ENCODE peak calls at places on chromosome 12, in five cellular contexts. J is mammary epithelial cell, Y is tibial artery, F is BJ, K is GM12865. I is an unnamed sample.

GRCh38 chr12:70255311-70255710 is 12.1 kb downstream of the CNOT2 start:
- DNase-seq in F (no peak), J (peak; percentile 12), K (no peak), Y (no peak), I (no peak)

GRCh38 chr12:2177003-2177402 is 124.2 kb downstream of the CACNA1C start:
- DNase-seq in F (no peak), K (no peak), Y (no peak), J (no peak), I (no peak)

GRCh38 chr12:28830491-28830890 is 318.6 kb upstream of the FAR2 start:
- DNase-seq in K (no peak), Y (no peak), J (no peak), F (no peak), I (no peak)

GRCh38 chr12:1939745-1940607 is 21.5 kb upstream of the CACNA2D4 start:
- DNase-seq in Y (peak; percentile 90), K (peak; percentile 88), F (peak; percentile 19), J (peak; percentile 57), I (peak; percentile 84)

GRCh38 chr12:88617352-88617751 is 37.1 kb upstream of the KITLG start:
- DNase-seq in Y (no peak), J (no peak), F (no peak), K (no peak), I (no peak)

GRCh38 chr12:79347852-79348251 is 342.9 kb downstream of the PAWR start:
- DNase-seq in F (no peak), Y (no peak), K (no peak), J (no peak), I (no peak)

GRCh38 chr12:59486827-59487226 is 109.0 kb upstream of the SLC16A7 start:
- DNase-seq in Y (no peak), K (no peak), F (no peak), J (peak; percentile 43), I (no peak)

GRCh38 chr12:92363295-92364146 is 217.9 kb upstream of the BTG1 start:
- DNase-seq in K (peak; percentile 96), F (peak; percentile 13), J (no peak), Y (no peak), I (peak; percentile 47)

GRCh38 chr12:112419269-112420133 is 754 bp downstream of the PTPN11 start:
- DNase-seq in J (peak; percentile 84), F (no peak), K (peak; percentile 29), Y (peak; percentile 88), I (peak; percentile 36)

GRCh38 chr12:28998662-28999120 is 150.4 kb upstream of the FAR2 start:
- DNase-seq in K (peak; percentile 31), F (peak; percentile 3), Y (no peak), J (peak; percentile 56), I (peak; percentile 9)

GRCh38 chr12:6112004-6112403 is 12.5 kb downstream of the VWF start:
- DNase-seq in Y (no peak), K (no peak), F (no peak), J (no peak), I (no peak)

GRCh38 chr12:122872815-122873361 is 23.0 kb downstream of the VPS37B start:
- DNase-seq in Y (peak; percentile 51), J (no peak), F (no peak), K (no peak), I (no peak)

GRCh38 chr12:49818241-49818640 is 10.0 kb downstream of the NCKAP5L start:
- DNase-seq in Y (peak; percentile 12), K (no peak), J (no peak), F (no peak), I (no peak)

GRCh38 chr12:9340422-9341259 is 132.4 kb upstream of the PZP start:
- DNase-seq in J (peak; percentile 50), F (no peak), Y (no peak), K (no peak), I (no peak)

GRCh38 chr12:68871899-68872298 is 61.1 kb downstream of the CPM start:
- DNase-seq in K (peak; percentile 57), Y (no peak), F (no peak), J (no peak), I (peak; percentile 28)
- TF ChIP-seq CTCF in K (peak; percentile 50), Y (no peak), F (peak; percentile 41), J (peak; percentile 46), I (peak; percentile 14)

DNA sequence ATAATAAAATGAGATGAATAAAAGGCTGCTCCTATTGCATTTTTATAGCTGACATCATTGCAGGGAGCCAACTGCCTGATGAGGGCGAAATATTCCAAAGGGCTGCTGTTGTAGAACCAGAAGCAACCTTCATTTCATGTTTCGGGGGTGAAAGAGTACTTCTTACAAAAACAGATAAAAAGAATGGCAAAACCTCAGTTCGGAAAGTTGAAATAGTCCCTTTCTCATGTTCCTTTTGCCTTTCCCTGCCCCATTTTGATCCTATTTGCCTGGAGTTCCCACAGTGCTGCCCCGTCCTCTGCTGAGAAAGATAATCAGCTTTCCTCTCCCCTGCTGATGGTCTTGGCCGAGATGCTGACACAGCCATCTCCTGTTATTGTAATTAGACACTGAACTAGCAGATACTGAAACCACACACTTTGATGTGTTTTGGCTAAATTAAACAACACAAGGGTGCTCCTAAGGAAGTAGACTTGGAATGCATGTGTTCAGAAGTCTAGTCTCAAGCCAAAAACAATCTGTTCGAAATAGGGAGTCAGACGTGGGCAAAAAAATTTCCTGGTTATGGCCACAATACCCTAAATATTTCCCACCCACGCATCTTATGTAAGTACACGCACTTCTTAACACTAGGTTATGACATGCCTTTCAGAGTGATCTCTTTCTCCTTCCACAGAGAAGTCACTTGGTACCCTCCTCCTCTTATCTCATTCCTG is 117.2 kb downstream of the PPM1H start:
- DNase-seq in J (peak; percentile 11), K (no peak), F (no peak), Y (no peak), I (no peak)
- TF ChIP-seq CTCF in J (no peak), K (no peak), F (no peak), Y (no peak), I (no peak)

DNA sequence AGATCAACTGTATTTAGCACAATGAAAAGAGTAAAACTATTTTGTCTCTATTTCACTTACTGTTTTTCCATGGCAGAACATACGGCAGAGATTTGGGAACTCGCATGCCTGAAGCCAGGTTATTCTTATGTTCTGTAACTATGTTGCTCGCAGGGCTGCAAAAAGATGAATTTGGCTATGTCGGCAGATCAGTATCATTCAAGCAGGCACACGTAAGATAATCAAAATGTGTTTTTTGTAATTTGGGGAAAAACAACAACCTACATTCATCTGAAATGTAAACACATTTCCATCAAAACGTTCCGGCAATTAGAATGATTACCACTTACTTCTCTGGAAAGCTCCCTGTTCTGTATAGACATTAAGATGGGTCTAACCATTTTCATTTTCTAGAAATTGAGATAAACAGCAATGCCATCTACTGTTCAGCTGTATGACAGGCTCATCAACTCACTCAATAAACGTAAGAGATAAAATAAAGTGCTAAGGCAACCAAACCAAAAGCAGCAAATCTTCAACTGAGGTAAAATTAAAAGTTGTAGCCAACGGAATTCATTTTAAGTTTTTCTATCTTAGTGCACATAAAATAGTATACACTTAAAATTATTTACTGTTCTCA is 13.0 kb downstream of the GTSF1 start:
- DNase-seq in J (no peak), F (no peak), Y (no peak), K (no peak), I (no peak)
- TF ChIP-seq CTCF in J (no peak), F (no peak), Y (no peak), K (no peak), I (no peak)

DNA sequence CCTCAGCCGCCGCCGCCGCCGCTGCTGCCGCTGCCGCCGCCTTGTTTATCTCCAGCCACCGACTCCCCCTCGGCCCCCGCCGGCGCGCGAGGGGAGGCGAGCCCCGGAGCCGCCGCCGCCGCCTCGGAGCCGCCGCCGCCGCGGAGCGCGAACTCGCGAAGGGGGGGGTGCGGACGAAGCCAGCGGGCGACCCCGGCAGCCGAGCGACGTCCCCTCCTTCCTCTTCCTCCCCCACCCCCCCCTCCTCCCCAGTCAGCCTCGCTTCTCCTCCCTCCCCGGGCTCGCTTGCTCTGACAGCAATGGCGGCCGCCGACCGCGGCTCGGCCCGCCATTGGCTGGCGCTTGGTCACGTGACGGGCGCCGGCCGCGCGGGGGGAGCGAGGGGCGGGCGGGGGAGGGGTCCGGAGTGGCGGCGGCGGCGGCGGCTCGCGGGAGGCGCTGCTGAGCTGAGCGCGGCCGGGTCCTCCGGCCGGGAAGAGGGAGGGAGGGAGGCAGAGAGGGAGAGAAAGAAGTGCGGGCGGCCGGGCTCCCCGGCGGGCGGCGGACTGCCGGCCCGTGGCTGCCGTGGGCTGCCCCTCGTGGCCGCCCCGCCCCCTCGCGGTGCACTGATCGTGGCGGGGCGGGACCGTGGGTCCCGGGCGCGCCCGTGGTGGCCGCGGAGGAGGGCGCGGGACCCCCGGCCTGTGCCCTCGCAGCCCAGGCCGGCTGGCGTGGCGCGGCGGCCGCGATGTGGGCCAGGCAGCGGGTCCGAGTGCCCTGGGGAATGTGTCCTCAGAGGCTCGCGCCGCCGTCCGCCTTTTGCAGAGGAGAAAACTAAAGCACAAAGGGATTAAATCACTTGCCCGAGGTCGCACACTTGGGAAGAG is at the start of gene MED13L:
- DNase-seq in F (no peak), J (peak; percentile 83), Y (peak; percentile 95), K (peak; percentile 92), I (peak; percentile 97)
- TF ChIP-seq CTCF in F (no peak), J (no peak), Y (peak; percentile 25), K (peak; percentile 20), I (peak; percentile 55)

DNA sequence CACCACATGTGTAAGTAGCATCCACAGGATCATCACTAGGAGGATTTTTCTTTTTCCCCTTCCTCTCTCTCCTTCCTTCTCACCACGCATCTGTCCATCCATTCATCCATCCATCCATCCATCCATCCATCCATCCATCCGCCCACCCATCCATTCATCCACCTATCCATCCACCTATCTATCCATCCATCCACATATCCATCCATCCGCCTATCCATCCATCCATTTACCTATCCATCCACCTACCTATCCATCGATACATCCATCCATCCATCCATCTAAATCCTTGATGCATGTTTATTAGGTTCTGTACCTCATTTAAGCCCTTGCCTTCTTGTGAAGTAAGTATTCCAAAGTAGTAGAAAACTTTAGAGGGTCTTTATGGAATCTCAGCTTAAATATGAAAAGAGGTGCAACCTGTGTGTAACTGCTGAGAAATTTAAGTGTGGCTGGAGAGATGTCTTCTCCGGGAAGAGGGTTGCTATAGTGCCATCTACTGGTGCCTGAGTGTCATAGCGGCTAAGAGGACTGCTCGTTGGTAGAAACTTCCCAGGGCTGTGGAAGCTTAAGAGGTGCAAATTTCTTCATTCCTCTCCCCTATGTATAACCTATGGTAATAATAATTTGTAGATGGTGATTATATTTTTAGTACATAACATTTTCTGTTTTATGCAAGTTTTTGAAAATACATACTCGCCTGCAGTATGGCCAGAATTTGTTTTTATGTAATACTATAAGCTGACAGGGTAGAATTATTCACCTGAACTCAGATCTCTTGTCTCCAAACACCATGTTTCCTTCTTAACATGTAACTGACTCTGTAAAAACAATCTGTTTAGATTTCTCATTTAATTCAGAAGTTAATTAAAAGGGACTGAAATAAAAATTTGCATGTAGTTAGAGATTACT is 46.0 kb downstream of the MYO1H start:
- DNase-seq in J (peak; percentile 41), K (peak; percentile 64), Y (no peak), F (no peak), I (peak; percentile 79)
- TF ChIP-seq CTCF in J (peak; percentile 89), K (peak; percentile 92), Y (peak; percentile 90), F (peak; percentile 93), I (peak; percentile 74)

GRCh38 chr12:45839917-45840316 is 110.4 kb downstream of the ARID2 start:
- DNase-seq in F (no peak), K (no peak), Y (no peak), J (peak; percentile 0), I (no peak)

GRCh38 chr12:45831590-45831989 is 102.1 kb downstream of the ARID2 start:
- DNase-seq in F (no peak), J (no peak), K (no peak), Y (no peak), I (no peak)

GRCh38 chr12:45833401-45833800 is 103.9 kb downstream of the ARID2 start:
- DNase-seq in J (no peak), K (no peak), Y (no peak), F (no peak), I (no peak)

DNA sequence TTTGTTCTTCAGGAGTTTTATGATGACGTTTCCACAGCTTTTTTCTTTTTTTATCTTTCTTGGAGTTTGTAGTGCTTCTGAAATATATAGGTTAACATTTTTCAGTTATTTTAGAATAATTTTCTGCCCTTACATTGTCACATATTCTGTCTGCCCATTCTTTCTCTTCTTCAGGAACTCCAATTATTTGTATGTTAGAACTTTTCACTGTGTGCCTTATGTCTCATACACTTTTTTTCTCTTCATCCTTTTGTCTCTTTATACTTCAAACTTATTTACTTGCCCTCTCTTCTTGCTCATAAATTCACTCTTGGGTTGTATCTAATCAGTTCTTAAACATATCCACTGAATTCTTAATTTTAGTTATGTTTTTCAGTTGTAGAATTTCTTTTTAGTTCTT is 105.3 kb downstream of the ARID2 start:
- DNase-seq in F (no peak), J (no peak), Y (no peak), K (no peak), I (no peak)
- TF ChIP-seq CTCF in F (no peak), J (no peak), Y (no peak), K (no peak), I (no peak)